ENCODE peak calls at places on chromosomes 2 and 18, in ten cellular contexts. H is PC-3, Q is PC-9, Z is SK-N-SH, T is GM23248, N is OCI-LY7, I is GM23338, G is hepatocyte, Y is HCT116, F is Karpas-422. P is an unnamed sample.

GRCh38 chr2:145027073-145027459 is 507.1 kb upstream of the ZEB2 start:
- DNase-seq in H (no peak), Q (no peak), Z (no peak), T (peak; percentile 10), N (no peak), I (no peak), G (no peak), Y (no peak), F (no peak), P (no peak)

GRCh38 chr18:31946305-31947046 is 3.5 kb upstream of the TRAPPC8 start:
- DNase-seq in H (no peak), Q (no peak), Z (no peak), T (no peak), N (no peak), I (peak; percentile 75), G (no peak), Y (no peak), F (no peak), P (no peak)

GRCh38 chr2:162245737-162246136 is 2.5 kb upstream of the FAP start:
- DNase-seq in H (peak; percentile 85), Q (peak; percentile 15), Z (no peak), T (peak; percentile 75), N (no peak), I (peak; percentile 10), G (peak; percentile 31), Y (no peak), F (no peak), P (no peak)

GRCh38 chr2:197229509-197230458 is 80.8 kb downstream of the ANKRD44 start:
- DNase-seq in H (peak; percentile 63), Q (no peak), Z (no peak), T (peak; percentile 80), N (no peak), I (no peak), G (no peak), Y (no peak), F (no peak), P (no peak)

GRCh38 chr18:74139888-74140287 is 7.7 kb downstream of the FBXO15 start:
- DNase-seq in H (peak; percentile 60), Q (no peak), Z (no peak), T (peak; percentile 82), N (no peak), I (no peak), G (no peak), Y (no peak), F (no peak), P (no peak)

GRCh38 chr2:233953106-233953801 is 36.1 kb downstream of the TRPM8 start:
- DNase-seq in H (no peak), Q (no peak), Z (peak; percentile 79), T (no peak), N (no peak), I (no peak), G (peak; percentile 22), Y (no peak), F (no peak), P (no peak)

GRCh38 chr2:44747794-44748193 is 193.7 kb upstream of the SIX3 start:
- DNase-seq in H (peak; percentile 19), Q (no peak), Z (no peak), T (no peak), N (no peak), I (no peak), G (no peak), Y (no peak), F (no peak), P (no peak)

GRCh38 chr2:136764397-136765255 is 719 bp upstream of the THSD7B start:
- DNase-seq in H (no peak), Q (no peak), Z (peak; percentile 48), T (no peak), N (no peak), I (peak; percentile 81), G (peak; percentile 67), Y (no peak), F (no peak), P (peak; percentile 46)

GRCh38 chr2:218885981-218886447 is 5.4 kb downstream of the WNT10A start:
- DNase-seq in H (no peak), Q (no peak), Z (no peak), T (no peak), N (peak; percentile 59), I (no peak), G (no peak), Y (no peak), F (peak; percentile 69), P (peak; percentile 73)

GRCh38 chr18:24674236-24675004 is 214.0 kb downstream of the HRH4 start:
- DNase-seq in H (no peak), Q (no peak), Z (no peak), T (peak; percentile 7), N (no peak), I (no peak), G (no peak), Y (no peak), F (no peak), P (peak; percentile 90)

GRCh38 chr18:9454061-9454703 is 21.1 kb upstream of the RALBP1 start:
- DNase-seq in H (no peak), Q (no peak), Z (no peak), T (peak; percentile 29), N (no peak), I (no peak), G (no peak), Y (no peak), F (no peak), P (no peak)

GRCh38 chr2:199596549-199596948 is 138.8 kb upstream of the SATB2 start:
- DNase-seq in H (peak; percentile 51), Q (no peak), Z (no peak), T (peak; percentile 45), N (peak; percentile 37), I (peak; percentile 78), G (no peak), Y (peak; percentile 24), F (peak; percentile 68), P (peak; percentile 32)

GRCh38 chr2:20291106-20291564 is 59.5 kb downstream of the PUM2 start:
- DNase-seq in H (peak; percentile 93), Q (peak; percentile 57), Z (peak; percentile 79), T (peak; percentile 95), N (peak; percentile 46), I (peak; percentile 92), G (peak; percentile 89), Y (peak; percentile 75), F (peak; percentile 80), P (peak; percentile 76)

GRCh38 chr2:136206613-136207012 is 88.7 kb upstream of the CXCR4 start:
- DNase-seq in H (no peak), Q (no peak), Z (no peak), T (no peak), N (peak; percentile 100), I (no peak), G (no peak), Y (no peak), F (peak; percentile 95), P (no peak)

GRCh38 chr2:230828272-230828961 is 36.3 kb upstream of the ITM2C start:
- DNase-seq in H (no peak), Q (no peak), Z (no peak), T (peak; percentile 18), N (no peak), I (peak; percentile 50), G (no peak), Y (no peak), F (no peak), P (peak; percentile 19)

GRCh38 chr2:233462826-233463470 is 103.6 kb downstream of the USP40 start:
- DNase-seq in H (no peak), Q (no peak), Z (no peak), T (no peak), N (no peak), I (no peak), G (no peak), Y (no peak), F (no peak), P (no peak)

GRCh38 chr18:62524443-62525200 is 1.8 kb downstream of the ZCCHC2 start:
- DNase-seq in H (peak; percentile 46), Q (peak; percentile 37), Z (peak; percentile 74), T (peak; percentile 79), N (peak; percentile 60), I (peak; percentile 75), G (peak; percentile 78), Y (no peak), F (peak; percentile 81), P (peak; percentile 42)

GRCh38 chr18:55319517-55319905 is 268.5 kb downstream of the TCF4 start:
- DNase-seq in H (no peak), Q (no peak), Z (no peak), T (peak; percentile 85), N (no peak), I (no peak), G (no peak), Y (no peak), F (peak; percentile 54), P (no peak)

GRCh38 chr2:37659723-37660122 is 11.7 kb downstream of the CDC42EP3 start:
- DNase-seq in H (no peak), Q (no peak), Z (no peak), T (peak; percentile 1), N (no peak), I (no peak), G (no peak), Y (no peak), F (no peak), P (peak; percentile 2)
- H4K20me1 ChIP-seq in H (peaks cover 5% of the 10 kb centered on the region), Q (peaks cover 4% of the 10 kb centered on the region), Z (peaks cover 96% of the 10 kb centered on the region), T (peaks cover 52% of the 10 kb centered on the region), N (no peaks in the 10 kb centered on the region), I (peaks cover 13% of the 10 kb centered on the region), G (no peaks in the 10 kb centered on the region), Y (no peaks in the 10 kb centered on the region), F (no peaks in the 10 kb centered on the region), P (no peaks in the 10 kb centered on the region)

GRCh38 chr2:178265851-178266250 is 71.5 kb downstream of the OSBPL6 start:
- DNase-seq in H (no peak), Q (no peak), Z (no peak), T (peak; percentile 10), N (no peak), I (no peak), G (no peak), Y (no peak), F (no peak), P (no peak)
- H3K9me2 ChIP-seq in H (no peaks in the 10 kb centered on the region), Q (no peaks in the 10 kb centered on the region), Z (no peaks in the 10 kb centered on the region), T (no peaks in the 10 kb centered on the region), N (no peaks in the 10 kb centered on the region), I (no peaks in the 10 kb centered on the region), G (no peaks in the 10 kb centered on the region), Y (no peaks in the 10 kb centered on the region), F (no peaks in the 10 kb centered on the region), P (no peaks in the 10 kb centered on the region)

GRCh38 chr18:46419391-46420141 is 237.5 kb downstream of the LOXHD1 start:
- DNase-seq in H (no peak), Q (no peak), Z (peak; percentile 73), T (no peak), N (no peak), I (peak; percentile 66), G (no peak), Y (no peak), F (peak; percentile 46), P (no peak)
- H4K20me1 ChIP-seq in H (no peaks in the 10 kb centered on the region), Q (peaks cover 14% of the 10 kb centered on the region), Z (no peaks in the 10 kb centered on the region), T (no peaks in the 10 kb centered on the region), N (no peaks in the 10 kb centered on the region), I (no peaks in the 10 kb centered on the region), G (no peaks in the 10 kb centered on the region), Y (no peaks in the 10 kb centered on the region), F (no peaks in the 10 kb centered on the region), P (no peaks in the 10 kb centered on the region)

DNA sequence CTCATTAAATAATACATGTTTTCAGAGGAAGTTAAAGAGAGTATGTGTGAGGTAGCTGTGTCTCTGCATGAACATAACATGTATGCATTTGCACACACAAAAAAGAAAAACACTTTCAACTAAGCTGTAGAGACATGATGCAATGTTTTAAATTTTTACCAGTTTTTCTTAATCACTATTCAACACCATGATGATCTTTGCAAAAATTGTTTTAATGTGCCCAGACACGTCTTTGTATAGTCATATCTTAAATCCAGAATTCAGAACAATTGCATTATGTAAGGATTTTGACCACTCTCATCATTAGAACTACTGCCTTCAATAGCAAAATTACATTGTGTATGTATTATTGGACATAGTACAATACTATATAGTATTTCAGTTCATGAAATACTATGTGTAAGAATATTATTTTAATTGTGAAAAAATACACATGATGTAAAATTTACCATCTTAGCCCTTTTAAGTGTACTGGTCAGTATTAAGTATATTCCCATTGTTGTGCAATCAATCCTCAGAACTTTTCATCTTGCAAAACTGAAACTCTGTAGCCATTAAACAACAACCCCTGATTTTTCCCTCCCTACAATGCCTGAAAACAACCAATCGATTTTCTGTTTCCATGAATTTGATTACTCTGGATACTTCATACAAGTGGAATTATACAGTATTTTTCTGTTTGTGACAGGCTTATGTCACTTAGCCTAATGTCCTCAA is 104.5 kb upstream of the ACVR2A start:
- DNase-seq in H (no peak), Q (no peak), Z (no peak), T (no peak), N (no peak), I (no peak), G (no peak), Y (no peak), F (no peak), P (no peak)
- H3K9me2 ChIP-seq in H (no peaks in the 10 kb centered on the region), Q (no peaks in the 10 kb centered on the region), Z (no peaks in the 10 kb centered on the region), T (no peaks in the 10 kb centered on the region), N (no peaks in the 10 kb centered on the region), I (peaks cover 4% of the 10 kb centered on the region), G (no peaks in the 10 kb centered on the region), Y (no peaks in the 10 kb centered on the region), F (no peaks in the 10 kb centered on the region), P (no peaks in the 10 kb centered on the region)